ENCODE peak calls at places on chromosomes 12 and 14, in four cellular contexts. U is T-cell, V is HT1080, A is mucosa of gallbladder. S is an unnamed sample.

GRCh38 chr12:43884683-43885410 is 49.0 kb downstream of the TMEM117 start:
- DNase-seq in V (no peak), A (no peak), U (no peak), S (no peak)

GRCh38 chr14:60206837-60207533 is 41.8 kb upstream of the DHRS7 start:
- DNase-seq in A (no peak), V (no peak), U (no peak), S (no peak)

GRCh38 chr14:83463500-83464098 is 1929.9 kb upstream of the SEL1L start:
- DNase-seq in A (peak; percentile 11), U (no peak), V (peak; percentile 31), S (peak; percentile 61)

GRCh38 chr12:30067156-30067555 is 283.4 kb upstream of the TMTC1 start:
- DNase-seq in A (no peak), U (no peak), V (no peak), S (no peak)

GRCh38 chr14:20855652-20856291 is 35.4 kb upstream of the RNASE3 start:
- DNase-seq in V (peak; percentile 64), A (peak; percentile 66), U (peak; percentile 11), S (peak; percentile 81)

GRCh38 chr12:6461401-6462233 is 8.9 kb downstream of the VAMP1 start:
- DNase-seq in A (peak; percentile 72), V (peak; percentile 74), U (peak; percentile 85), S (no peak)

GRCh38 chr14:74429221-74429691 is 3.2 kb upstream of the SYNDIG1L start:
- DNase-seq in U (no peak), V (no peak), A (no peak), S (no peak)

GRCh38 chr12:3214508-3215365 is 137.6 kb downstream of the TSPAN9 start:
- DNase-seq in U (no peak), A (no peak), V (no peak), S (peak; percentile 40)

GRCh38 chr12:54587315-54587821 is 1.1 kb downstream of the PPP1R1A start:
- DNase-seq in U (no peak), A (no peak), V (no peak), S (no peak)

GRCh38 chr14:24032727-24033418 is 18.9 kb upstream of the CARMIL3 start:
- DNase-seq in U (no peak), A (no peak), V (peak; percentile 52), S (peak; percentile 68)

GRCh38 chr14:68910540-68910939 is 68.6 kb downstream of the ACTN1 start:
- DNase-seq in A (no peak), V (peak; percentile 45), U (no peak), S (peak; percentile 64)